ENCODE peak calls at places on chromosomes 1 and 21, in five cellular contexts. One of them, this sample, is unnamed.

GRCh38 chr1:182549811-182550210 is 39.2 kb downstream of the RNASEL start:
- DNase-seq in iPS-NIHi11: no peak
- DNase-seq in endothelial cell of umbilical vein: no peak
- DNase-seq in NCI-H1105 treated with DMSO at 0.1 percent for 48 hours: no peak
- DNase-seq in PC-9: no peak
- DNase-seq in this sample: no peak

GRCh38 chr1:223732993-223733798 is 20.9 kb downstream of the CAPN2 start:
- DNase-seq in endothelial cell of umbilical vein: peak
- DNase-seq in NCI-H1105 treated with DMSO at 0.1 percent for 48 hours: no peak
- DNase-seq in iPS-NIHi11: no peak
- DNase-seq in PC-9: no peak
- DNase-seq in this sample: no peak

GRCh38 chr1:193533883-193534282 is 347.5 kb upstream of the B3GALT2 start:
- DNase-seq in PC-9: no peak
- DNase-seq in iPS-NIHi11: no peak
- DNase-seq in NCI-H1105 treated with DMSO at 0.1 percent for 48 hours: no peak
- DNase-seq in endothelial cell of umbilical vein: no peak
- DNase-seq in this sample: no peak

GRCh38 chr1:2477309-2477708 is 1.2 kb downstream of the PLCH2 start:
- DNase-seq in NCI-H1105 treated with DMSO at 0.1 percent for 48 hours: no peak
- DNase-seq in endothelial cell of umbilical vein: no peak
- DNase-seq in iPS-NIHi11: no peak
- DNase-seq in PC-9: no peak
- DNase-seq in this sample: no peak

GRCh38 chr1:61612600-61612999 is 112.3 kb downstream of the TM2D1 start:
- DNase-seq in NCI-H1105 treated with DMSO at 0.1 percent for 48 hours: no peak
- DNase-seq in endothelial cell of umbilical vein: no peak
- DNase-seq in iPS-NIHi11: no peak
- DNase-seq in PC-9: no peak
- DNase-seq in this sample: no peak

GRCh38 chr1:160552425-160552824 is 26.9 kb downstream of the CD84 start:
- DNase-seq in NCI-H1105 treated with DMSO at 0.1 percent for 48 hours: no peak
- DNase-seq in PC-9: no peak
- DNase-seq in iPS-NIHi11: no peak
- DNase-seq in endothelial cell of umbilical vein: no peak
- DNase-seq in this sample: no peak

GRCh38 chr1:188706742-188707141 is 1770.9 kb downstream of the BRINP3 start:
- DNase-seq in endothelial cell of umbilical vein: peak
- DNase-seq in NCI-H1105 treated with DMSO at 0.1 percent for 48 hours: no peak
- DNase-seq in PC-9: peak
- DNase-seq in iPS-NIHi11: no peak
- DNase-seq in this sample: peak

GRCh38 chr1:94876362-94876761 is 50.5 kb downstream of the CNN3 start:
- DNase-seq in PC-9: no peak
- DNase-seq in iPS-NIHi11: no peak
- DNase-seq in endothelial cell of umbilical vein: peak
- DNase-seq in NCI-H1105 treated with DMSO at 0.1 percent for 48 hours: no peak
- DNase-seq in this sample: no peak

GRCh38 chr1:42385283-42385682 is 4.7 kb downstream of the RIMKLA start:
- DNase-seq in PC-9: no peak
- DNase-seq in iPS-NIHi11: no peak
- DNase-seq in endothelial cell of umbilical vein: no peak
- DNase-seq in NCI-H1105 treated with DMSO at 0.1 percent for 48 hours: no peak
- DNase-seq in this sample: no peak

GRCh38 chr1:164058192-164058591 is 500.8 kb upstream of the PBX1 start:
- DNase-seq in PC-9: peak
- DNase-seq in endothelial cell of umbilical vein: peak
- DNase-seq in NCI-H1105 treated with DMSO at 0.1 percent for 48 hours: no peak
- DNase-seq in iPS-NIHi11: no peak
- DNase-seq in this sample: no peak

GRCh38 chr1:206014591-206014990 is 9.1 kb downstream of the CTSE start:
- DNase-seq in NCI-H1105 treated with DMSO at 0.1 percent for 48 hours: no peak
- DNase-seq in endothelial cell of umbilical vein: no peak
- DNase-seq in PC-9: no peak
- DNase-seq in iPS-NIHi11: no peak
- DNase-seq in this sample: no peak

GRCh38 chr1:154862927-154863701 is 7.0 kb downstream of the KCNN3 start:
- DNase-seq in iPS-NIHi11: no peak
- DNase-seq in endothelial cell of umbilical vein: no peak
- DNase-seq in PC-9: no peak
- DNase-seq in NCI-H1105 treated with DMSO at 0.1 percent for 48 hours: no peak
- DNase-seq in this sample: no peak

GRCh38 chr1:12206792-12207424 is 22.9 kb upstream of the VPS13D start:
- DNase-seq in iPS-NIHi11: no peak
- DNase-seq in endothelial cell of umbilical vein: no peak
- DNase-seq in PC-9: no peak
- DNase-seq in NCI-H1105 treated with DMSO at 0.1 percent for 48 hours: peak
- DNase-seq in this sample: no peak

GRCh38 chr1:197923013-197923412 is 5.8 kb downstream of the LHX9 start:
- DNase-seq in NCI-H1105 treated with DMSO at 0.1 percent for 48 hours: no peak
- DNase-seq in iPS-NIHi11: no peak
- DNase-seq in PC-9: no peak
- DNase-seq in endothelial cell of umbilical vein: no peak
- DNase-seq in this sample: no peak

GRCh38 chr1:243482237-243483022 is 226.6 kb downstream of the SDCCAG8 start:
- DNase-seq in iPS-NIHi11: no peak
- DNase-seq in NCI-H1105 treated with DMSO at 0.1 percent for 48 hours: no peak
- DNase-seq in PC-9: no peak
- DNase-seq in endothelial cell of umbilical vein: no peak
- DNase-seq in this sample: peak

GRCh38 chr1:213982814-213983588 is 4.8 kb upstream of the PROX1 start:
- DNase-seq in PC-9: no peak
- DNase-seq in endothelial cell of umbilical vein: peak
- DNase-seq in iPS-NIHi11: peak
- DNase-seq in NCI-H1105 treated with DMSO at 0.1 percent for 48 hours: peak
- DNase-seq in this sample: no peak

GRCh38 chr1:33468011-33468410 is 4.4 kb upstream of the ZSCAN20 start:
- DNase-seq in PC-9: no peak
- DNase-seq in endothelial cell of umbilical vein: no peak
- DNase-seq in iPS-NIHi11: no peak
- DNase-seq in NCI-H1105 treated with DMSO at 0.1 percent for 48 hours: no peak
- DNase-seq in this sample: no peak

GRCh38 chr1:35573198-35573775 is at the start of gene TFAP2E:
- DNase-seq in endothelial cell of umbilical vein: peak
- DNase-seq in PC-9: no peak
- DNase-seq in NCI-H1105 treated with DMSO at 0.1 percent for 48 hours: peak
- DNase-seq in iPS-NIHi11: peak
- DNase-seq in this sample: no peak

GRCh38 chr1:192496369-192497056 is 79.1 kb upstream of the RGS1 start:
- DNase-seq in endothelial cell of umbilical vein: no peak
- DNase-seq in iPS-NIHi11: no peak
- DNase-seq in NCI-H1105 treated with DMSO at 0.1 percent for 48 hours: no peak
- DNase-seq in PC-9: no peak
- DNase-seq in this sample: no peak

GRCh38 chr1:14928886-14929546 is 224.5 kb upstream of the TMEM51 start:
- DNase-seq in PC-9: no peak
- DNase-seq in iPS-NIHi11: no peak
- DNase-seq in endothelial cell of umbilical vein: no peak
- DNase-seq in NCI-H1105 treated with DMSO at 0.1 percent for 48 hours: no peak
- DNase-seq in this sample: no peak

GRCh38 chr1:51768971-51769601 is 109.4 kb downstream of the NRDC start:
- DNase-seq in iPS-NIHi11: peak
- DNase-seq in PC-9: peak
- DNase-seq in endothelial cell of umbilical vein: peak
- DNase-seq in NCI-H1105 treated with DMSO at 0.1 percent for 48 hours: peak
- DNase-seq in this sample: no peak

GRCh38 chr1:54413295-54413694 is 7.1 kb upstream of the SSBP3 start:
- DNase-seq in PC-9: no peak
- DNase-seq in iPS-NIHi11: no peak
- DNase-seq in endothelial cell of umbilical vein: peak
- DNase-seq in NCI-H1105 treated with DMSO at 0.1 percent for 48 hours: no peak
- DNase-seq in this sample: no peak

GRCh38 chr1:107501081-107501605 is 360.3 kb downstream of the NTNG1 start:
- DNase-seq in PC-9: no peak
- DNase-seq in NCI-H1105 treated with DMSO at 0.1 percent for 48 hours: no peak
- DNase-seq in iPS-NIHi11: no peak
- DNase-seq in endothelial cell of umbilical vein: no peak
- DNase-seq in this sample: no peak

GRCh38 chr1:28775121-28775942 is 36.6 kb upstream of the OPRD1 start:
- DNase-seq in NCI-H1105 treated with DMSO at 0.1 percent for 48 hours: peak
- DNase-seq in iPS-NIHi11: no peak
- DNase-seq in endothelial cell of umbilical vein: peak
- DNase-seq in PC-9: no peak
- DNase-seq in this sample: no peak

GRCh38 chr1:10768552-10768951 is 27.9 kb downstream of the CASZ1 start:
- DNase-seq in NCI-H1105 treated with DMSO at 0.1 percent for 48 hours: no peak
- DNase-seq in PC-9: no peak
- DNase-seq in iPS-NIHi11: no peak
- DNase-seq in endothelial cell of umbilical vein: no peak
- DNase-seq in this sample: no peak

GRCh38 chr1:153534933-153535663 is 693 bp downstream of the S100A6 start:
- DNase-seq in PC-9: peak
- DNase-seq in endothelial cell of umbilical vein: peak
- DNase-seq in NCI-H1105 treated with DMSO at 0.1 percent for 48 hours: no peak
- DNase-seq in iPS-NIHi11: no peak
- DNase-seq in this sample: no peak

GRCh38 chr1:32538887-32539583 is at the start of gene ZBTB8A:
- DNase-seq in endothelial cell of umbilical vein: peak
- DNase-seq in PC-9: peak
- DNase-seq in NCI-H1105 treated with DMSO at 0.1 percent for 48 hours: peak
- DNase-seq in iPS-NIHi11: peak
- DNase-seq in this sample: peak

GRCh38 chr1:225748479-225748878 is 29.1 kb upstream of the SRP9 start:
- DNase-seq in NCI-H1105 treated with DMSO at 0.1 percent for 48 hours: no peak
- DNase-seq in PC-9: no peak
- DNase-seq in endothelial cell of umbilical vein: no peak
- DNase-seq in iPS-NIHi11: no peak
- DNase-seq in this sample: no peak

GRCh38 chr21:45555557-45556301 is 13.5 kb upstream of the SLC19A1 start:
- DNase-seq in PC-9: no peak
- DNase-seq in endothelial cell of umbilical vein: peak
- DNase-seq in iPS-NIHi11: peak
- DNase-seq in NCI-H1105 treated with DMSO at 0.1 percent for 48 hours: peak
- DNase-seq in this sample: no peak

GRCh38 chr1:243483084-243483845 is 227.4 kb downstream of the SDCCAG8 start:
- DNase-seq in NCI-H1105 treated with DMSO at 0.1 percent for 48 hours: no peak
- DNase-seq in iPS-NIHi11: peak
- DNase-seq in endothelial cell of umbilical vein: no peak
- DNase-seq in PC-9: no peak
- DNase-seq in this sample: no peak

GRCh38 chr1:91712981-91713841 is 172.7 kb downstream of the TGFBR3 start:
- DNase-seq in PC-9: no peak
- DNase-seq in endothelial cell of umbilical vein: no peak
- DNase-seq in iPS-NIHi11: no peak
- DNase-seq in NCI-H1105 treated with DMSO at 0.1 percent for 48 hours: no peak
- DNase-seq in this sample: no peak

GRCh38 chr1:205449750-205450443 is 5.9 kb downstream of the BLACAT1 start:
- DNase-seq in NCI-H1105 treated with DMSO at 0.1 percent for 48 hours: no peak
- DNase-seq in iPS-NIHi11: peak
- DNase-seq in PC-9: peak
- DNase-seq in endothelial cell of umbilical vein: no peak
- DNase-seq in this sample: no peak

GRCh38 chr1:67773462-67773861 is 59.8 kb downstream of the GNG12 start:
- DNase-seq in iPS-NIHi11: no peak
- DNase-seq in PC-9: no peak
- DNase-seq in endothelial cell of umbilical vein: peak
- DNase-seq in NCI-H1105 treated with DMSO at 0.1 percent for 48 hours: no peak
- DNase-seq in this sample: no peak

GRCh38 chr1:30877205-30877912 is 31.2 kb downstream of the SDC3 start:
- DNase-seq in endothelial cell of umbilical vein: peak
- DNase-seq in NCI-H1105 treated with DMSO at 0.1 percent for 48 hours: no peak
- DNase-seq in iPS-NIHi11: no peak
- DNase-seq in PC-9: no peak
- DNase-seq in this sample: no peak

GRCh38 chr1:238647877-238648276 is 738.5 kb upstream of the CHRM3 start:
- DNase-seq in NCI-H1105 treated with DMSO at 0.1 percent for 48 hours: no peak
- DNase-seq in PC-9: peak
- DNase-seq in endothelial cell of umbilical vein: no peak
- DNase-seq in iPS-NIHi11: peak
- DNase-seq in this sample: peak

GRCh38 chr21:26469789-26470188 is 103.3 kb downstream of the CYYR1 start:
- DNase-seq in iPS-NIHi11: no peak
- DNase-seq in endothelial cell of umbilical vein: no peak
- DNase-seq in NCI-H1105 treated with DMSO at 0.1 percent for 48 hours: no peak
- DNase-seq in PC-9: no peak
- DNase-seq in this sample: no peak